ENCODE peak calls at places on chromosomes 6 and 20, in six cellular contexts. One of them, this sample, is unnamed.

GRCh38 chr6:97049254-97050004 is 124.9 kb downstream of the KLHL32 start:
- DNase-seq in hepatocyte: peak; percentile 26
- DNase-seq in PC-9: no peak
- DNase-seq in GM23338: no peak
- DNase-seq in SK-N-SH: no peak
- DNase-seq in HCT116: no peak
- DNase-seq in this sample: peak; percentile 87

GRCh38 chr6:88870728-88871330 is 92.6 kb downstream of the RNGTT start:
- DNase-seq in hepatocyte: peak; percentile 57
- DNase-seq in PC-9: peak; percentile 12
- DNase-seq in GM23338: peak; percentile 70
- DNase-seq in SK-N-SH: peak; percentile 29
- DNase-seq in HCT116: peak; percentile 29
- DNase-seq in this sample: peak; percentile 79

GRCh38 chr6:169169941-169170582 is 83.6 kb downstream of the THBS2 start:
- DNase-seq in hepatocyte: no peak
- DNase-seq in PC-9: no peak
- DNase-seq in GM23338: no peak
- DNase-seq in SK-N-SH: no peak
- DNase-seq in HCT116: no peak
- DNase-seq in this sample: no peak

GRCh38 chr6:16064687-16065086 is 64.2 kb upstream of the MYLIP start:
- DNase-seq in hepatocyte: no peak
- DNase-seq in PC-9: no peak
- DNase-seq in GM23338: peak; percentile 71
- DNase-seq in SK-N-SH: no peak
- DNase-seq in HCT116: no peak
- DNase-seq in this sample: no peak

GRCh38 chr6:149482542-149483261 is 2.1 kb downstream of the ZC3H12D start:
- DNase-seq in hepatocyte: no peak
- DNase-seq in PC-9: no peak
- DNase-seq in GM23338: no peak
- DNase-seq in SK-N-SH: no peak
- DNase-seq in HCT116: no peak
- DNase-seq in this sample: peak; percentile 69

GRCh38 chr20:48626226-48626937 is 201.4 kb downstream of the PREX1 start:
- DNase-seq in hepatocyte: no peak
- DNase-seq in PC-9: no peak
- DNase-seq in GM23338: no peak
- DNase-seq in SK-N-SH: no peak
- DNase-seq in HCT116: no peak
- DNase-seq in this sample: no peak

GRCh38 chr6:3523966-3524365 is 67.1 kb upstream of the SLC22A23 start:
- DNase-seq in hepatocyte: no peak
- DNase-seq in PC-9: no peak
- DNase-seq in GM23338: no peak
- DNase-seq in SK-N-SH: no peak
- DNase-seq in HCT116: no peak
- DNase-seq in this sample: no peak

GRCh38 chr20:37749185-37749584 is 55.4 kb downstream of the CTNNBL1 start:
- DNase-seq in hepatocyte: no peak
- DNase-seq in PC-9: no peak
- DNase-seq in GM23338: no peak
- DNase-seq in SK-N-SH: no peak
- DNase-seq in HCT116: no peak
- DNase-seq in this sample: no peak

GRCh38 chr6:89372506-89372901 is 20.0 kb upstream of the UBE2J1 start:
- DNase-seq in hepatocyte: no peak
- DNase-seq in PC-9: no peak
- DNase-seq in GM23338: no peak
- DNase-seq in SK-N-SH: no peak
- DNase-seq in HCT116: no peak
- DNase-seq in this sample: peak; percentile 54

GRCh38 chr6:158018370-158018771 is 36.7 kb downstream of the SYNJ2 start:
- DNase-seq in hepatocyte: no peak
- DNase-seq in PC-9: no peak
- DNase-seq in GM23338: no peak
- DNase-seq in SK-N-SH: no peak
- DNase-seq in HCT116: no peak
- DNase-seq in this sample: no peak

GRCh38 chr20:41287327-41287726 is 30.2 kb downstream of the ZHX3 start:
- DNase-seq in hepatocyte: no peak
- DNase-seq in PC-9: no peak
- DNase-seq in GM23338: no peak
- DNase-seq in SK-N-SH: no peak
- DNase-seq in HCT116: no peak
- DNase-seq in this sample: no peak

GRCh38 chr6:14857501-14857900 is 388.4 kb upstream of the JARID2 start:
- DNase-seq in hepatocyte: no peak
- DNase-seq in PC-9: no peak
- DNase-seq in GM23338: no peak
- DNase-seq in SK-N-SH: no peak
- DNase-seq in HCT116: no peak
- DNase-seq in this sample: no peak

GRCh38 chr6:129555206-129555832 is 154.7 kb downstream of the ARHGAP18 start:
- DNase-seq in hepatocyte: no peak
- DNase-seq in PC-9: no peak
- DNase-seq in GM23338: peak; percentile 5
- DNase-seq in SK-N-SH: no peak
- DNase-seq in HCT116: no peak
- DNase-seq in this sample: no peak

GRCh38 chr6:51936536-51936935 is 150.9 kb downstream of the PKHD1 start:
- DNase-seq in hepatocyte: no peak
- DNase-seq in PC-9: no peak
- DNase-seq in GM23338: no peak
- DNase-seq in SK-N-SH: no peak
- DNase-seq in HCT116: no peak
- DNase-seq in this sample: no peak

GRCh38 chr20:1818895-1819294 is 76.3 kb upstream of the SIRPA start:
- DNase-seq in hepatocyte: no peak
- DNase-seq in PC-9: no peak
- DNase-seq in GM23338: peak; percentile 32
- DNase-seq in SK-N-SH: no peak
- DNase-seq in HCT116: no peak
- DNase-seq in this sample: no peak

GRCh38 chr6:100347901-100348550 is 116.7 kb downstream of the SIM1 start:
- DNase-seq in hepatocyte: no peak
- DNase-seq in PC-9: no peak
- DNase-seq in GM23338: no peak
- DNase-seq in SK-N-SH: no peak
- DNase-seq in HCT116: no peak
- DNase-seq in this sample: no peak

GRCh38 chr6:154403803-154404202 is 47.2 kb upstream of the IPCEF1 start:
- DNase-seq in hepatocyte: peak; percentile 35
- DNase-seq in PC-9: peak; percentile 36
- DNase-seq in GM23338: no peak
- DNase-seq in SK-N-SH: peak; percentile 25
- DNase-seq in HCT116: no peak
- DNase-seq in this sample: no peak

GRCh38 chr6:45587229-45588060 is 209.7 kb upstream of the SUPT3H start:
- DNase-seq in hepatocyte: no peak
- DNase-seq in PC-9: no peak
- DNase-seq in GM23338: no peak
- DNase-seq in SK-N-SH: no peak
- DNase-seq in HCT116: no peak
- DNase-seq in this sample: no peak

GRCh38 chr6:168686831-168687730 is 246.1 kb downstream of the SMOC2 start:
- DNase-seq in hepatocyte: peak; percentile 28
- DNase-seq in PC-9: peak; percentile 53
- DNase-seq in GM23338: no peak
- DNase-seq in SK-N-SH: no peak
- DNase-seq in HCT116: no peak
- DNase-seq in this sample: no peak

GRCh38 chr6:88380083-88380482 is 213.9 kb upstream of the CNR1 start:
- DNase-seq in hepatocyte: no peak
- DNase-seq in PC-9: no peak
- DNase-seq in GM23338: no peak
- DNase-seq in SK-N-SH: peak; percentile 1
- DNase-seq in HCT116: no peak
- DNase-seq in this sample: no peak

GRCh38 chr6:19301980-19302379 is 535.2 kb upstream of the ID4 start:
- DNase-seq in hepatocyte: no peak
- DNase-seq in PC-9: peak; percentile 37
- DNase-seq in GM23338: no peak
- DNase-seq in SK-N-SH: no peak
- DNase-seq in HCT116: no peak
- DNase-seq in this sample: no peak

GRCh38 chr20:60579941-60580515 is 621.8 kb downstream of the CDH26 start:
- DNase-seq in hepatocyte: no peak
- DNase-seq in PC-9: no peak
- DNase-seq in GM23338: no peak
- DNase-seq in SK-N-SH: no peak
- DNase-seq in HCT116: no peak
- DNase-seq in this sample: no peak

GRCh38 chr6:30813623-30814136 is 69.3 kb upstream of the IER3 start:
- DNase-seq in hepatocyte: peak; percentile 42
- DNase-seq in PC-9: no peak
- DNase-seq in GM23338: no peak
- DNase-seq in SK-N-SH: no peak
- DNase-seq in HCT116: no peak
- DNase-seq in this sample: no peak

GRCh38 chr20:52999040-52999439 is 26.9 kb downstream of the TSHZ2 start:
- DNase-seq in hepatocyte: no peak
- DNase-seq in PC-9: no peak
- DNase-seq in GM23338: no peak
- DNase-seq in SK-N-SH: no peak
- DNase-seq in HCT116: no peak
- DNase-seq in this sample: no peak

DNA sequence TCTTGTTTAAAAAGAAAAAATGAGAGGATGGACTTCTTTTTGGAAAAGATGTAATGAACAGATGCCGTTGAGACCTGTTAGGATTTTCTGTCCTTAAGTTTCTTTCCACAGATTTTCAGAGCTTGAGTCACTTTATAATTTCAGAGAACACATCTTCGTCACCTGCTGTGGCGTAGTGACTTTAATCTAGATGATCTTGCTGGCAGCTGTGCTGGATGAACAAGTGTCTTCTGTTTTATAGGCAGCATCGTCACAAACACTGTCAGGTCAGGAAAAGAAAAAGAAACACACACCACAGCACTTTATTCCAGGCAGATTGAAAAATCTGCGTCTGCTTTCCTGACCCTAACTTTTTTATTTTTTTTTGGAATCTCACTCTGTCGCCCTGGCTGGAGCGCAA is 35.7 kb upstream of the GCNT2 start:
- DNase-seq in hepatocyte: no peak
- DNase-seq in PC-9: no peak
- DNase-seq in GM23338: no peak
- DNase-seq in SK-N-SH: no peak
- DNase-seq in HCT116: no peak
- DNase-seq in this sample: no peak
- TF ChIP-seq CTCF in hepatocyte: no peak
- TF ChIP-seq CTCF in PC-9: no peak
- TF ChIP-seq CTCF in GM23338: no peak
- TF ChIP-seq CTCF in SK-N-SH: no peak
- TF ChIP-seq CTCF in HCT116: no peak
- TF ChIP-seq CTCF in this sample: no peak

DNA sequence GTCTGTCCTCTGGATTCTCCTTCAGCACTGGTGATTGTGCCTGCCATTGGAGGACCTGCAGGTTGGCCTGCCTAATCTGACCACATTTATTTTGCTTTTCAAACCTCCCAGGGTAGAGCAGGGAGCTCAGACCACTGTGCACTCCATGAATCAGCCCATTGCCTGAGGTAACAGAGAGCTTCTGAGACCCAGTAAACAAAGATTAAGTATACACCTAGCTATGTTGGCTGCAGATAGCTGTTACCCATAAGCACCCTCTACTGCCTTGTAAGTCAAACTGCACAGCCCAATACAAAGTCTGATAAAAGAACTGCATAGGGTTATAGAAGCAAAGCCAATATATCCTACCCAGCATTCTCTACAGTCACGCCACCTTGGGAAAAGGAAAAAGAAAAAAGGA is 338.7 kb downstream of the HTR1B start:
- DNase-seq in hepatocyte: peak; percentile 6
- DNase-seq in PC-9: no peak
- DNase-seq in GM23338: no peak
- DNase-seq in SK-N-SH: no peak
- DNase-seq in HCT116: no peak
- DNase-seq in this sample: no peak
- H3K9me2 ChIP-seq in hepatocyte: no peaks in the 10 kb centered on the region
- H3K9me2 ChIP-seq in PC-9: peaks cover 3% of the 10 kb centered on the region
- H3K9me2 ChIP-seq in GM23338: no peaks in the 10 kb centered on the region
- H3K9me2 ChIP-seq in SK-N-SH: no peaks in the 10 kb centered on the region
- H3K9me2 ChIP-seq in HCT116: no peaks in the 10 kb centered on the region
- H3K9me2 ChIP-seq in this sample: no peaks in the 10 kb centered on the region

GRCh38 chr6:128290221-128290620 is 230.2 kb downstream of the PTPRK start:
- DNase-seq in hepatocyte: no peak
- DNase-seq in PC-9: no peak
- DNase-seq in GM23338: no peak
- DNase-seq in SK-N-SH: no peak
- DNase-seq in HCT116: no peak
- DNase-seq in this sample: no peak
- H3K4me1 ChIP-seq in hepatocyte: no peaks in the 10 kb centered on the region
- H3K4me1 ChIP-seq in PC-9: no peaks in the 10 kb centered on the region
- H3K4me1 ChIP-seq in GM23338: no peaks in the 10 kb centered on the region
- H3K4me1 ChIP-seq in SK-N-SH: no peaks in the 10 kb centered on the region
- H3K4me1 ChIP-seq in HCT116: no peaks in the 10 kb centered on the region
- H3K4me1 ChIP-seq in this sample: no peaks in the 10 kb centered on the region

DNA sequence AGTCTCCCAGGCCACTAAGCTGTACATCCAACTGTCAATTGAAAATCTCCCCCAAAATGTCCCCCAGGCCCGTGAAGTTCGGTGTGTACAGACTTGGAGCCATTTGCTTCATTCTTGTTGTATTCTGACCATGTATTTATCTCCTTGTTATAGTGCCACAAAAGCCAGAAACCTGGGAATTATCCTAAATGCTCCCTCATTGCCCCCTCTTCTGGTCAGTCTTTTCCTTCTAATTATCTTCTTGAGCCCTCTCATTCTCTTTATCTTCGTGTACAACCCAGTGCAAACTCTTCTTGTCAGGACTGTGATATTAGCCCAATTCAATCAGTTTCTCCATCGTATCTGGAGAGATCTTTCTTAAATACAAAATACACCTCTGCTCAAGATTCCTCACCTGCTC is 64.7 kb downstream of the RFX6 start:
- DNase-seq in hepatocyte: no peak
- DNase-seq in PC-9: no peak
- DNase-seq in GM23338: peak; percentile 54
- DNase-seq in SK-N-SH: no peak
- DNase-seq in HCT116: no peak
- DNase-seq in this sample: no peak
- TF ChIP-seq CTCF in hepatocyte: peak; percentile 20
- TF ChIP-seq CTCF in PC-9: no peak
- TF ChIP-seq CTCF in GM23338: peak; percentile 55
- TF ChIP-seq CTCF in SK-N-SH: no peak
- TF ChIP-seq CTCF in HCT116: peak; percentile 37
- TF ChIP-seq CTCF in this sample: peak; percentile 12

DNA sequence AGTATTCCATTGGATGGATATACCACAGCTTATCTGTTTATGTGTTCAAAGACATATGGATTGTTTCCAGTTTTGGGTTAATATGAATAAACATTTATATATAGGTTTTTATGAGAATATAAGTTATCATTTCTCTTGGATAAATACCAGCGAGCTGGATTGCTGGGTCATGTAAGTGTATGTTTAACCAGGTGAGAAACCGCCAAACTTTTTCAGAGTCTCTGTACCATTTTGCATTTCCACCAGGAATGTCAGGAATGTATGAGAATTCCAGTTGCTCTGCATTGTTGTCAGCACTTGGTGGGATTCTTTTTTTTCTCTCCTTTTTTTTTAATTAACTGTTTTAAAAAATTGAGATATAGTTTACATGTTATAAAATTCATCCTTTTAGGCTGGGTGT is 52.1 kb downstream of the PHF20 start:
- DNase-seq in hepatocyte: no peak
- DNase-seq in PC-9: no peak
- DNase-seq in GM23338: peak; percentile 59
- DNase-seq in SK-N-SH: no peak
- DNase-seq in HCT116: no peak
- DNase-seq in this sample: no peak
- H3K9me2 ChIP-seq in hepatocyte: no peaks in the 10 kb centered on the region
- H3K9me2 ChIP-seq in PC-9: no peaks in the 10 kb centered on the region
- H3K9me2 ChIP-seq in GM23338: no peaks in the 10 kb centered on the region
- H3K9me2 ChIP-seq in SK-N-SH: no peaks in the 10 kb centered on the region
- H3K9me2 ChIP-seq in HCT116: no peaks in the 10 kb centered on the region
- H3K9me2 ChIP-seq in this sample: no peaks in the 10 kb centered on the region

This sample was measured in OCI-LY7.